ENCODE peak calls at places on chromosome 2, in six cellular contexts. M is iPS-NIHi11; W is body of pancreas; K is A549; X is germinal center; L is CD8-positive, alpha-beta T cell. R is an unnamed sample.
A peak's percentile ranks its signal among the peaks of the same experiment; 100 is the strongest.

GRCh38 chr2:197158138-197158537 is 152.4 kb downstream of the ANKRD44 start:
- DNase-seq in M (no peak), L (no peak), W (no peak), K (no peak), X (no peak), R (no peak)

GRCh38 chr2:161136696-161137324 is 23.4 kb upstream of the TANK start:
- DNase-seq in K (peak; percentile 76), M (peak; percentile 14), W (peak; percentile 26), X (peak; percentile 74), L (peak; percentile 28), R (no peak)

GRCh38 chr2:953975-954686 is 3.5 kb downstream of the SNTG2 start:
- DNase-seq in X (no peak), W (peak; percentile 16), L (no peak), K (peak; percentile 20), M (no peak), R (no peak)

GRCh38 chr2:29253495-29253894 is 138.3 kb downstream of the CLIP4 start:
- DNase-seq in M (no peak), W (peak; percentile 61), X (no peak), L (no peak), K (no peak), R (no peak)

GRCh38 chr2:235223011-235223410 is 270.8 kb upstream of the AGAP1 start:
- DNase-seq in X (no peak), M (no peak), K (no peak), L (no peak), W (no peak), R (no peak)

GRCh38 chr2:224217962-224218347 is 178.9 kb upstream of the SERPINE2 start:
- DNase-seq in M (no peak), L (no peak), K (no peak), X (no peak), W (peak; percentile 10), R (no peak)

GRCh38 chr2:126657636-126658315 is 1.8 kb downstream of the GYPC start:
- DNase-seq in X (peak; percentile 55), L (peak; percentile 61), K (peak; percentile 5), M (peak; percentile 73), W (peak; percentile 80), R (no peak)

GRCh38 chr2:65025453-65026128 is 30.6 kb upstream of the CEP68 start:
- DNase-seq in W (no peak), X (peak; percentile 56), M (no peak), K (no peak), L (no peak), R (no peak)

GRCh38 chr2:73907840-73908452 is 15.1 kb downstream of the ACTG2 start:
- DNase-seq in L (peak; percentile 39), W (peak; percentile 19), M (peak; percentile 71), X (peak; percentile 54), K (peak; percentile 33), R (peak; percentile 19)

GRCh38 chr2:20588918-20589871 is 61.7 kb downstream of the HS1BP3 start:
- DNase-seq in K (no peak), L (no peak), X (no peak), M (no peak), W (no peak), R (no peak)

GRCh38 chr2:28566441-28567075 is 70.7 kb downstream of the PLB1 start:
- DNase-seq in X (peak; percentile 95), K (peak; percentile 87), W (peak; percentile 79), L (peak; percentile 88), M (peak; percentile 97), R (peak; percentile 88)